ENCODE peak calls at places on chromosomes 6 and 20, in six cellular contexts. M is kidney tubule cell; B is AG08396; D is iris pigment epithelial cell; C is nucleus accumbens; N is stimulated activated naive CD8-positive, alpha-beta T cell treated with anti-CD3 and anti-CD28 coated beads, Interleukin-15, Interleukin-2, amounts not matched to agents 100 U/mL and 50 U/mL, for 24 hours. F is an unnamed sample.

GRCh38 chr6:21992178-21992967 is 304.5 kb downstream of the PRL start:
- DNase-seq in B (peak), N (peak), M (peak), D (peak), C (no peak), F (no peak)

GRCh38 chr6:3230275-3231212 is 3.1 kb upstream of the TUBB2B start:
- DNase-seq in M (peak), C (peak), D (peak), N (no peak), B (no peak), F (no peak)

GRCh38 chr6:16737389-16737788 is 23.9 kb downstream of the ATXN1 start:
- DNase-seq in B (no peak), M (peak), N (no peak), C (no peak), D (peak), F (no peak)

GRCh38 chr20:50313223-50313820 is 122.7 kb downstream of the CEBPB start:
- DNase-seq in B (peak), D (peak), M (peak), N (no peak), C (no peak), F (no peak)

GRCh38 chr20:40564997-40565680 is 123.9 kb downstream of the MAFB start:
- DNase-seq in N (no peak), B (peak), C (no peak), D (peak), M (peak), F (no peak)

GRCh38 chr6:132045877-132046276 is 94.7 kb upstream of the CCN2 start:
- DNase-seq in M (no peak), B (no peak), D (no peak), C (no peak), N (no peak), F (no peak)

GRCh38 chr20:38473353-38473795 is 731 bp downstream of the RALGAPB start:
- DNase-seq in M (no peak), N (no peak), D (peak), B (no peak), C (no peak), F (no peak)

GRCh38 chr6:146965110-146965689 is 239.0 kb upstream of the STXBP5 start:
- DNase-seq in N (peak), C (no peak), D (no peak), B (no peak), M (no peak), F (no peak)

GRCh38 chr6:148851683-148852556 is 105.1 kb downstream of the UST start:
- DNase-seq in B (no peak), C (no peak), D (no peak), M (no peak), N (no peak), F (no peak)

GRCh38 chr6:21808551-21809181 is 215.1 kb downstream of the SOX4 start:
- DNase-seq in D (peak), C (no peak), B (no peak), M (peak), N (no peak), F (no peak)

GRCh38 chr6:10658910-10659696 is 35.3 kb downstream of the C6orf52 start:
- DNase-seq in B (no peak), C (no peak), M (no peak), N (no peak), D (no peak), F (no peak)

F was measured in heart left ventricle.